ENCODE peak calls at places on chromosome 15, in seven cellular contexts. E, H, Z, C, N, T and J are unnamed samples.

GRCh38 chr15:39246523-39246922 is 334.4 kb upstream of the THBS1 start:
- DNase-seq in T (no peak), N (no peak), Z (no peak), E (no peak), H (no peak), C (no peak), J (no peak)

GRCh38 chr15:27681038-27681437 is 418.1 kb downstream of the OCA2 start:
- DNase-seq in Z (peak; percentile 18), H (no peak), T (no peak), C (peak; percentile 81), E (peak; percentile 49), N (no peak), J (no peak)

GRCh38 chr15:78018968-78019644 is 58.4 kb downstream of the TBC1D2B start:
- DNase-seq in Z (no peak), T (no peak), H (no peak), N (no peak), C (no peak), E (no peak), J (no peak)

GRCh38 chr15:56361978-56362377 is 3.2 kb upstream of the TEX9 start:
- DNase-seq in E (no peak), H (no peak), C (no peak), Z (no peak), T (no peak), N (no peak), J (no peak)

GRCh38 chr15:39781147-39781966 is 1.3 kb downstream of the FSIP1 start:
- DNase-seq in N (no peak), T (no peak), H (no peak), C (no peak), E (no peak), Z (no peak), J (no peak)

GRCh38 chr15:68640791-68641331 is 62.1 kb downstream of the CORO2B start:
- DNase-seq in N (no peak), E (no peak), Z (no peak), C (no peak), H (no peak), T (no peak), J (no peak)

GRCh38 chr15:66483131-66483566 is 14.4 kb downstream of the SNAPC5 start:
- DNase-seq in Z (no peak), N (no peak), H (no peak), E (no peak), T (peak; percentile 4), C (no peak), J (no peak)

GRCh38 chr15:77904436-77904821 is 173.1 kb downstream of the TBC1D2B start:
- DNase-seq in E (no peak), N (no peak), Z (no peak), T (no peak), H (no peak), C (no peak), J (no peak)

GRCh38 chr15:81000144-81000625 is 538 bp upstream of the TLNRD1 start:
- DNase-seq in T (no peak), H (no peak), E (no peak), C (no peak), Z (peak; percentile 27), N (no peak), J (no peak)

GRCh38 chr15:30979457-30979856 is 12.0 kb downstream of the MTMR10 start:
- DNase-seq in H (no peak), C (no peak), T (no peak), E (no peak), N (no peak), Z (no peak), J (no peak)

GRCh38 chr15:93087825-93088199 is 1.2 kb downstream of the RGMA start:
- DNase-seq in E (peak; percentile 81), N (no peak), T (peak; percentile 76), Z (peak; percentile 22), C (peak; percentile 84), H (peak; percentile 15), J (peak; percentile 52)

GRCh38 chr15:33069161-33069560 is 125.4 kb downstream of the FMN1 start:
- DNase-seq in T (no peak), C (no peak), Z (no peak), H (no peak), N (no peak), E (no peak), J (no peak)

GRCh38 chr15:70098170-70098460 is 398 bp upstream of the TLE3 start:
- DNase-seq in E (no peak), Z (no peak), C (no peak), N (no peak), T (no peak), H (no peak), J (no peak)

GRCh38 chr15:70095387-70096214 is 2.1 kb downstream of the TLE3 start:
- DNase-seq in T (peak; percentile 55), N (no peak), Z (no peak), H (no peak), C (peak; percentile 79), E (peak; percentile 75), J (no peak)

GRCh38 chr15:70097337-70098169 is at the start of gene TLE3:
- DNase-seq in C (peak; percentile 97), H (peak; percentile 85), E (peak; percentile 99), N (peak; percentile 99), Z (peak; percentile 96), T (peak; percentile 91), J (peak; percentile 97)

GRCh38 chr15:70096215-70096974 is 1.3 kb downstream of the TLE3 start:
- DNase-seq in H (no peak), N (no peak), C (no peak), Z (no peak), T (no peak), E (peak; percentile 67), J (no peak)

GRCh38 chr15:70096975-70097336 is 761 bp downstream of the TLE3 start:
- DNase-seq in T (peak; percentile 54), Z (no peak), E (no peak), N (no peak), C (no peak), H (no peak), J (no peak)
- TF ChIP-seq POLR2AphosphoS5 in T (no peak), Z (no peak), E (no peak), N (no peak), C (no peak), H (no peak), J (no peak)

DNA sequence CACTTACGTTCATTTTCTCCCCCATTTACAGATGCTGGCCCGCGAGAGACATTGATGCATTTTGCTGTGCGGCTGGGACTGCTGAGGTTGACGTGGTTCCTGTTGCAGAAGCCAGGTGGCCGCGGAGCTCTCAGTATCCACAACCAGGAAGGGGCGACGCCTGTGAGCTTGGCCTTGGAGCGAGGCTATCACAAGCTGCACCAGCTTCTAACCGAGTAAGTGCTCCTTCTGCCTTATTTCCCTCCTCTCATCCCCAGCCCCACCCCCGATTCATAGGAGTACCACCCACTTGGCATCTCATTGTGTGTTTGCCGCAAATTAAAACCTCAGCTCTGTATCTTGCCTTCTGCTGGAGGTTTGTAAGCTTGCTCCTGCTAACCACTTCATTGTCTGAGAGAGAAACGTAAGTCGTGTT is 163.3 kb downstream of the AKAP13 start:
- DNase-seq in Z (no peak), T (no peak), N (no peak), E (no peak), H (no peak), C (peak; percentile 54), J (no peak)
- TF ChIP-seq TAF1 in Z (no peak), T (no peak), N (no peak), E (no peak), H (no peak), C (no peak), J (no peak)

DNA sequence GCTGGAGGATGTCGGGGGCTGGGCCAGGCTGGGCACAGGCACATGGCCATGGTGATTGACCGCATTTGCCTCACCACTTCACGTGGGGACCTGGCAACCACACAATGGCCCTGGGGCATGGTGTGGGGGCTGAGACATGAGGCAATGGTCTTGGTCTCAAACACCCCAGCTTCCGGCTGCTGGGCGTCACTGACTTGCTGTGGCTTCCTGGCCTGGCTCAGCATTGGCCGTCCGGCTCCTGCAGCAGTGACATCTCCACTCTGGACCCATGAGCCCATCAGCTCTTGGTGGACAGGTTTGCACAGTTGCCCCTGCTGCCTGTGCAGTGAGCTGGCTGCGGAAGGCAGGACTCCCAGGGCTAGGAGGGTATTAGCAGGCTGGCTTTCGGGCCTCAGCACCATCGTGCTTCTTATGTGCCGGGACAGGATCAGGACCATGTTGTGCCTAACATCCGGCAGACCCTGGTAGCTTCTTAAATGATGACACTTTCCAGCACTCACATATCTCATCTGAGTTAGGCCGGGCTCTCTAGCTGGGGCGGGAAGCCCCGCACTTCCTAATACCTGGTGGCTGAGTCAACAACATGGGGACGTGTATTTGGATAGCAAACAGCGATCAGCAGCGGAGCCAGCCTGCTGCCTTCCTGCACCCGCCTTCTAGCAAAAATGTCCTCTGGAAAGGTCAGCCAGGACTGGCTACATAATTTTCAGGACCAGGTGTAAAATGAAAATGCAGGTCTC is 34.1 kb downstream of the ZNF710 start:
- DNase-seq in C (no peak), E (no peak), N (no peak), Z (peak; percentile 81), H (no peak), T (no peak), J (no peak)
- TF ChIP-seq POLR2AphosphoS5 in C (no peak), E (no peak), N (no peak), Z (no peak), H (no peak), T (no peak), J (no peak)

GRCh38 chr15:43465105-43465504 is 27.9 kb downstream of the TP53BP1 start:
- DNase-seq in E (no peak), Z (no peak), N (no peak), H (no peak), C (no peak), T (no peak), J (no peak)
- TF ChIP-seq TAF1 in E (no peak), Z (no peak), N (no peak), H (no peak), C (no peak), T (no peak), J (no peak)

GRCh38 chr15:25742008-25742407 is 121.1 kb downstream of the ATP10A start:
- DNase-seq in E (no peak), T (no peak), H (no peak), Z (no peak), C (peak; percentile 40), N (no peak), J (no peak)
- TF ChIP-seq POLR2AphosphoS5 in E (no peak), T (no peak), H (no peak), Z (no peak), C (no peak), N (no peak), J (no peak)

GRCh38 chr15:101504866-101505609 is 15.5 kb upstream of the PCSK6 start:
- DNase-seq in C (peak; percentile 26), N (no peak), T (no peak), E (no peak), H (no peak), Z (no peak), J (no peak)
- TF ChIP-seq TAF1 in C (no peak), N (no peak), T (no peak), E (no peak), H (no peak), Z (no peak), J (no peak)

GRCh38 chr15:70799667-70800450 is 36.5 kb upstream of the UACA start:
- DNase-seq in Z (peak; percentile 66), N (no peak), E (no peak), H (no peak), C (no peak), T (no peak), J (no peak)
- TF ChIP-seq POLR2AphosphoS5 in Z (no peak), N (no peak), E (peak; percentile 61), H (no peak), C (no peak), T (no peak), J (no peak)